ENCODE peak calls at places on chromosomes 4 and X, in seven cellular contexts. A is A549; X is stimulated activated CD4-positive, alpha-beta T cell treated with anti-CD3 and anti-CD28 coated beads, TNF-alpha, amount 100 ng/mL, for 1 hour; U is WERI-Rb-1; N is right atrium auricular region; L is transverse colon; Q is activated CD8-positive, alpha-beta memory T cell treated with anti-CD3 and anti-CD28 coated beads, Interleukin-2, amount 50 U/mL, for 48 hours. M is an unnamed sample.

GRCh38 chr4:89509708-89510269 is 202.2 kb upstream of the GPRIN3 start:
- DNase-seq in A (no peak), X (no peak), U (no peak), N (no peak), L (no peak), Q (no peak), M (no peak)

GRCh38 chr4:57061395-57061794 is 48.8 kb downstream of the IGFBP7 start:
- DNase-seq in A (no peak), X (no peak), U (no peak), N (no peak), L (no peak), Q (no peak), M (no peak)

GRCh38 chr4:7697326-7697725 is 242.3 kb downstream of the AFAP1 start:
- DNase-seq in A (no peak), X (no peak), U (no peak), N (no peak), L (no peak), Q (no peak), M (no peak)

GRCh38 chr4:4395849-4396627 is 9.1 kb downstream of the NSG1 start:
- DNase-seq in A (no peak), X (no peak), U (peak; percentile 79), N (no peak), L (no peak), Q (no peak), M (no peak)

GRCh38 chr4:169404959-169405358 is 134.2 kb upstream of the SH3RF1 start:
- DNase-seq in A (peak; percentile 19), X (no peak), U (no peak), N (no peak), L (no peak), Q (no peak), M (no peak)

GRCh38 chrX:38837389-38837788 is 36.1 kb downstream of the MID1IP1 start:
- DNase-seq in A (no peak), X (no peak), U (no peak), N (no peak), L (no peak), Q (no peak), M (no peak)

GRCh38 chr4:113811329-113811728 is 49.8 kb upstream of the CAMK2D start:
- DNase-seq in A (no peak), X (no peak), U (no peak), N (no peak), L (no peak), Q (no peak), M (no peak)

GRCh38 chrX:100984818-100985217 is 15.3 kb downstream of the ARL13A start:
- DNase-seq in A (no peak), X (no peak), U (no peak), N (no peak), L (no peak), Q (no peak), M (no peak)

GRCh38 chr4:123478859-123479345 is 82.3 kb downstream of the SPRY1 start:
- DNase-seq in A (no peak), X (no peak), U (no peak), N (no peak), L (peak; percentile 19), Q (no peak), M (no peak)

GRCh38 chr4:185847352-185848078 is 35.5 kb upstream of the SORBS2 start:
- DNase-seq in A (peak; percentile 77), X (no peak), U (peak; percentile 46), N (no peak), L (no peak), Q (no peak), M (no peak)

GRCh38 chr4:5926601-5927000 is 33.7 kb upstream of the CRMP1 start:
- DNase-seq in A (no peak), X (no peak), U (no peak), N (no peak), L (no peak), Q (no peak), M (no peak)

GRCh38 chr4:153039542-153040185 is 103.5 kb downstream of the FHDC1 start:
- DNase-seq in A (no peak), X (no peak), U (no peak), N (no peak), L (no peak), Q (no peak), M (no peak)

GRCh38 chrX:16586371-16587112 is 63.4 kb upstream of the S100G start:
- DNase-seq in A (no peak), X (no peak), U (no peak), N (no peak), L (no peak), Q (no peak), M (no peak)

GRCh38 chr4:133377286-133377685 is 228.2 kb downstream of the PCDH10 start:
- DNase-seq in A (no peak), X (no peak), U (no peak), N (no peak), L (no peak), Q (no peak), M (no peak)

GRCh38 chr4:16626945-16627344 is 271.5 kb downstream of the LDB2 start:
- DNase-seq in A (no peak), X (no peak), U (no peak), N (peak; percentile 69), L (no peak), Q (no peak), M (no peak)

GRCh38 chrX:48474127-48474526 is 1.9 kb upstream of the FTSJ1 start:
- DNase-seq in A (peak; percentile 31), X (no peak), U (peak; percentile 52), N (no peak), L (no peak), Q (no peak), M (no peak)

GRCh38 chr4:124334119-124334518 is 378.4 kb downstream of the ANKRD50 start:
- DNase-seq in A (peak; percentile 65), X (no peak), U (peak; percentile 46), N (no peak), L (no peak), Q (no peak), M (no peak)